ENCODE peak calls at places on chromosomes 13 and 19, in five cellular contexts. One of them, this sample, is unnamed. For H3K4me1, the result is how much of the 10 kb centered on the place peaks cover.

GRCh38 chr13:21365574-21365973 is 93.5 kb downstream of the ZDHHC20 start:
- DNase-seq in mesenchymal stem cell: no peak
- DNase-seq in IMR-90: no peak
- DNase-seq in H9: no peak
- DNase-seq in mesendoderm: no peak
- DNase-seq in this sample: no peak

GRCh38 chr13:103067751-103068563 is 1.7 kb upstream of the SLC10A2 start:
- DNase-seq in mesenchymal stem cell: no peak
- DNase-seq in IMR-90: no peak
- DNase-seq in H9: peak
- DNase-seq in mesendoderm: peak
- DNase-seq in this sample: no peak

GRCh38 chr13:21175656-21176194 is 627 bp downstream of the SKA3 start:
- DNase-seq in mesenchymal stem cell: no peak
- DNase-seq in IMR-90: peak
- DNase-seq in H9: no peak
- DNase-seq in mesendoderm: peak
- DNase-seq in this sample: no peak

GRCh38 chr19:7962644-7963268 is 19.3 kb upstream of the TIMM44 start:
- DNase-seq in mesenchymal stem cell: no peak
- DNase-seq in IMR-90: no peak
- DNase-seq in H9: no peak
- DNase-seq in mesendoderm: no peak
- DNase-seq in this sample: no peak

GRCh38 chr13:38821753-38822551 is 135.1 kb downstream of the FREM2 start:
- DNase-seq in mesenchymal stem cell: no peak
- DNase-seq in IMR-90: no peak
- DNase-seq in H9: no peak
- DNase-seq in mesendoderm: peak
- DNase-seq in this sample: no peak

GRCh38 chr19:46697142-46697960 is 19.6 kb downstream of the PRKD2 start:
- DNase-seq in mesenchymal stem cell: peak
- DNase-seq in IMR-90: peak
- DNase-seq in H9: peak
- DNase-seq in mesendoderm: peak
- DNase-seq in this sample: peak

GRCh38 chr13:64527561-64527960 is 2702.6 kb downstream of the PCDH9 start:
- DNase-seq in mesenchymal stem cell: no peak
- DNase-seq in IMR-90: no peak
- DNase-seq in H9: no peak
- DNase-seq in mesendoderm: no peak
- DNase-seq in this sample: no peak

GRCh38 chr19:43526884-43527859 is at the start of gene ETHE1:
- DNase-seq in mesenchymal stem cell: peak
- DNase-seq in IMR-90: peak
- DNase-seq in H9: peak
- DNase-seq in mesendoderm: peak
- DNase-seq in this sample: peak

GRCh38 chr19:16118489-16119033 is 6.9 kb downstream of the RAB8A start:
- DNase-seq in mesenchymal stem cell: no peak
- DNase-seq in IMR-90: no peak
- DNase-seq in H9: no peak
- DNase-seq in mesendoderm: no peak
- DNase-seq in this sample: no peak

GRCh38 chr19:6802336-6803035 is 30.0 kb downstream of the VAV1 start:
- DNase-seq in mesenchymal stem cell: no peak
- DNase-seq in IMR-90: no peak
- DNase-seq in H9: peak
- DNase-seq in mesendoderm: peak
- DNase-seq in this sample: no peak

GRCh38 chr13:77337159-77337558 is 10.3 kb upstream of the MYCBP2 start:
- DNase-seq in mesenchymal stem cell: no peak
- DNase-seq in IMR-90: no peak
- DNase-seq in H9: no peak
- DNase-seq in mesendoderm: no peak
- DNase-seq in this sample: no peak

GRCh38 chr13:100751826-100752225 is 77.2 kb upstream of the TMTC4 start:
- DNase-seq in mesenchymal stem cell: no peak
- DNase-seq in IMR-90: no peak
- DNase-seq in H9: no peak
- DNase-seq in mesendoderm: no peak
- DNase-seq in this sample: no peak

GRCh38 chr19:3619631-3620012 is 7.0 kb downstream of the CACTIN start:
- DNase-seq in mesenchymal stem cell: no peak
- DNase-seq in IMR-90: no peak
- DNase-seq in H9: no peak
- DNase-seq in mesendoderm: no peak
- DNase-seq in this sample: no peak

GRCh38 chr19:3698386-3698950 is 1.8 kb downstream of the PIP5K1C start:
- DNase-seq in mesenchymal stem cell: peak
- DNase-seq in IMR-90: peak
- DNase-seq in H9: no peak
- DNase-seq in mesendoderm: no peak
- DNase-seq in this sample: no peak

GRCh38 chr19:3338541-3339181 is 27.7 kb upstream of the NFIC start:
- DNase-seq in mesenchymal stem cell: peak
- DNase-seq in IMR-90: no peak
- DNase-seq in H9: no peak
- DNase-seq in mesendoderm: no peak
- DNase-seq in this sample: no peak

GRCh38 chr19:19835560-19836038 is 14.0 kb upstream of the ZNF506 start:
- DNase-seq in mesenchymal stem cell: peak
- DNase-seq in IMR-90: no peak
- DNase-seq in H9: no peak
- DNase-seq in mesendoderm: no peak
- DNase-seq in this sample: no peak

GRCh38 chr13:94602467-94602866 is 810 bp downstream of the GPR180 start:
- DNase-seq in mesenchymal stem cell: no peak
- DNase-seq in IMR-90: no peak
- DNase-seq in H9: no peak
- DNase-seq in mesendoderm: no peak
- DNase-seq in this sample: no peak

GRCh38 chr13:110391273-110391672 is 84.2 kb downstream of the COL4A2 start:
- DNase-seq in mesenchymal stem cell: peak
- DNase-seq in IMR-90: peak
- DNase-seq in H9: no peak
- DNase-seq in mesendoderm: no peak
- DNase-seq in this sample: no peak

GRCh38 chr13:98490195-98490771 is 86.6 kb downstream of the STK24 start:
- DNase-seq in mesenchymal stem cell: no peak
- DNase-seq in IMR-90: no peak
- DNase-seq in H9: no peak
- DNase-seq in mesendoderm: no peak
- DNase-seq in this sample: no peak

GRCh38 chr13:101205408-101205807 is 210.9 kb downstream of the NALCN start:
- DNase-seq in mesenchymal stem cell: no peak
- DNase-seq in IMR-90: no peak
- DNase-seq in H9: no peak
- DNase-seq in mesendoderm: no peak
- DNase-seq in this sample: no peak

GRCh38 chr13:74290324-74290773 is 156.1 kb upstream of the KLF12 start:
- DNase-seq in mesenchymal stem cell: peak
- DNase-seq in IMR-90: peak
- DNase-seq in H9: peak
- DNase-seq in mesendoderm: peak
- DNase-seq in this sample: peak

GRCh38 chr13:97125810-97126738 is 96.1 kb upstream of the MBNL2 start:
- DNase-seq in mesenchymal stem cell: no peak
- DNase-seq in IMR-90: peak
- DNase-seq in H9: no peak
- DNase-seq in mesendoderm: no peak
- DNase-seq in this sample: no peak

GRCh38 chr13:85738696-85739320 is 60.4 kb downstream of the SLITRK6 start:
- DNase-seq in mesenchymal stem cell: no peak
- DNase-seq in IMR-90: peak
- DNase-seq in H9: no peak
- DNase-seq in mesendoderm: no peak
- DNase-seq in this sample: no peak

GRCh38 chr19:5369962-5370367 is 29.4 kb upstream of the PTPRS start:
- DNase-seq in mesenchymal stem cell: peak
- DNase-seq in IMR-90: no peak
- DNase-seq in H9: peak
- DNase-seq in mesendoderm: peak
- DNase-seq in this sample: peak

GRCh38 chr13:98103942-98104880 is 38.7 kb upstream of the FARP1 start:
- DNase-seq in mesenchymal stem cell: no peak
- DNase-seq in IMR-90: peak
- DNase-seq in H9: peak
- DNase-seq in mesendoderm: peak
- DNase-seq in this sample: no peak

GRCh38 chr13:32645854-32646253 is 59.6 kb downstream of the PDS5B start:
- DNase-seq in mesenchymal stem cell: no peak
- DNase-seq in IMR-90: no peak
- DNase-seq in H9: no peak
- DNase-seq in mesendoderm: no peak
- DNase-seq in this sample: no peak

GRCh38 chr19:12720851-12721655 is 2.7 kb downstream of the TNPO2 start:
- DNase-seq in mesenchymal stem cell: peak
- DNase-seq in IMR-90: no peak
- DNase-seq in H9: no peak
- DNase-seq in mesendoderm: no peak
- DNase-seq in this sample: no peak

GRCh38 chr19:28485300-28485699 is 727.7 kb downstream of the UQCRFS1 start:
- DNase-seq in mesenchymal stem cell: no peak
- DNase-seq in IMR-90: no peak
- DNase-seq in H9: no peak
- DNase-seq in mesendoderm: no peak
- DNase-seq in this sample: no peak

GRCh38 chr19:38708413-38709024 is 35.8 kb downstream of the CAPN12 start:
- DNase-seq in mesenchymal stem cell: no peak
- DNase-seq in IMR-90: no peak
- DNase-seq in H9: no peak
- DNase-seq in mesendoderm: no peak
- DNase-seq in this sample: no peak

DNA sequence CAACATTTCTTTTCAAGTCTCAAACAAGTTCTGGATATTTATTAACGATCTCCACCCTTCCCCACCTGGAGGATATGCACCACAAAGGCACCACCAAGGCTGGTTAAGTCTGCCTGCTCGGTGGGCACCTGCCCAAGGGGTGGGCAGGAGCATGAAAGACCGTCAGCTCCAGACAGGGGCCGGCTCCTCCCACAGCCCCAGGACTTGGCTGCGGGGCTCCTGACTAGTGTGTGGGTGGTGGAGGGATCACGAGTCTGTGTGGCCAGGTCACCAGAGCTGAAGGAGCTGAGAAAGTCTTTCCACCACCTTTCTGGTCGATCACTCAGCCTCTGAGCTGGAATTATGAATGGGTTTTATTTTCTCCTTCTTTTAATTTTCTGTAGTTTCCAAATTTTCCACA is 7.8 kb downstream of the SLC7A1 start:
- DNase-seq in mesenchymal stem cell: no peak
- DNase-seq in IMR-90: peak
- DNase-seq in H9: no peak
- DNase-seq in mesendoderm: no peak
- DNase-seq in this sample: no peak
- H3K4me1 ChIP-seq in mesenchymal stem cell: under half
- H3K4me1 ChIP-seq in IMR-90: under half
- H3K4me1 ChIP-seq in H9: under half
- H3K4me1 ChIP-seq in mesendoderm: under half
- H3K4me1 ChIP-seq in this sample: under half

GRCh38 chr13:27079421-27079958 is 92.1 kb downstream of the USP12 start:
- DNase-seq in mesenchymal stem cell: peak
- DNase-seq in IMR-90: peak
- DNase-seq in H9: peak
- DNase-seq in mesendoderm: peak
- DNase-seq in this sample: no peak

GRCh38 chr13:27081893-27082292 is 89.7 kb downstream of the USP12 start:
- DNase-seq in mesenchymal stem cell: no peak
- DNase-seq in IMR-90: no peak
- DNase-seq in H9: no peak
- DNase-seq in mesendoderm: no peak
- DNase-seq in this sample: no peak

GRCh38 chr13:27082325-27082724 is 89.3 kb downstream of the USP12 start:
- DNase-seq in mesenchymal stem cell: no peak
- DNase-seq in IMR-90: no peak
- DNase-seq in H9: no peak
- DNase-seq in mesendoderm: no peak
- DNase-seq in this sample: no peak

GRCh38 chr13:27083183-27083582 is 88.4 kb downstream of the USP12 start:
- DNase-seq in mesenchymal stem cell: no peak
- DNase-seq in IMR-90: no peak
- DNase-seq in H9: no peak
- DNase-seq in mesendoderm: no peak
- DNase-seq in this sample: no peak

GRCh38 chr13:27080018-27080948 is 91.3 kb downstream of the USP12 start:
- DNase-seq in mesenchymal stem cell: peak
- DNase-seq in IMR-90: no peak
- DNase-seq in H9: no peak
- DNase-seq in mesendoderm: no peak
- DNase-seq in this sample: no peak
- H3K23ac ChIP-seq in mesenchymal stem cell: no peak
- H3K23ac ChIP-seq in IMR-90: no peak
- H3K23ac ChIP-seq in H9: no peak
- H3K23ac ChIP-seq in mesendoderm: no peak
- H3K23ac ChIP-seq in this sample: no peak

DNA sequence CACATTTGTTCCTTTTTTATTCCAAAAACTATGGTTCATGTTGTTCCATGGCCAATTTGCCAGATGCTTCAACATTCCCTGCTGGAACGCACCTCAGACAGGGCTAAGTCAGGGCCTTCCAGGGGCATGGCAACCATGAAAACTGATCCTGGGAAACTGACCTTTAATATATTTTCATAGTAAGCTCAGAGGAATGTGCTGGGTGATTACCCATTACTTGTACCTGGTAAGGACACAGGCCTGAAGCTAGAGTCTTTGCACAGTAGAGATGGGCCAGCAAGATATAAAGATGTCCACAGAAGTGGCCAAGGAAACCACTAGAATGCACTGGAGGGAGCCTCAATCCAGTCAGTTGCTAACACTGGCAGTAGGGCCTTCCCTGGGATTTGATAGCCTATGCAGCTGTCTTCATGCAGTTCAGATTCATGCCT is 353.1 kb downstream of the ENOX1 start:
- DNase-seq in mesenchymal stem cell: no peak
- DNase-seq in IMR-90: no peak
- DNase-seq in H9: no peak
- DNase-seq in mesendoderm: no peak
- DNase-seq in this sample: no peak
- H2BK15ac ChIP-seq in mesenchymal stem cell: no peak
- H2BK15ac ChIP-seq in IMR-90: no peak
- H2BK15ac ChIP-seq in H9: no peak
- H2BK15ac ChIP-seq in mesendoderm: no peak
- H2BK15ac ChIP-seq in this sample: no peak

GRCh38 chr19:1450735-1451669 is 1.1 kb downstream of the APC2 start:
- DNase-seq in mesenchymal stem cell: no peak
- DNase-seq in IMR-90: no peak
- DNase-seq in H9: no peak
- DNase-seq in mesendoderm: no peak
- DNase-seq in this sample: no peak

GRCh38 chr19:1447565-1447903 is 2.4 kb upstream of the APC2 start:
- DNase-seq in mesenchymal stem cell: no peak
- DNase-seq in IMR-90: no peak
- DNase-seq in H9: no peak
- DNase-seq in mesendoderm: no peak
- DNase-seq in this sample: no peak

GRCh38 chr19:1447944-1448343 is 2.0 kb upstream of the APC2 start:
- DNase-seq in mesenchymal stem cell: no peak
- DNase-seq in IMR-90: no peak
- DNase-seq in H9: no peak
- DNase-seq in mesendoderm: no peak
- DNase-seq in this sample: no peak

GRCh38 chr19:1451916-1452801 is 2.2 kb downstream of the APC2 start:
- DNase-seq in mesenchymal stem cell: no peak
- DNase-seq in IMR-90: no peak
- DNase-seq in H9: peak
- DNase-seq in mesendoderm: no peak
- DNase-seq in this sample: no peak

GRCh38 chr19:1449467-1450442 is at the start of gene APC2:
- DNase-seq in mesenchymal stem cell: peak
- DNase-seq in IMR-90: peak
- DNase-seq in H9: peak
- DNase-seq in mesendoderm: peak
- DNase-seq in this sample: peak
- H3K4me1 ChIP-seq in mesenchymal stem cell: under half
- H3K4me1 ChIP-seq in IMR-90: under half
- H3K4me1 ChIP-seq in H9: under half
- H3K4me1 ChIP-seq in mesendoderm: under half
- H3K4me1 ChIP-seq in this sample: half or more

This sample was measured in neuronal stem cell.